ENCODE peak calls at places on chromosome 21, in ten cellular contexts. F, P, I, J, D, R, Q, K, S and V are unnamed samples. For H3K36me3, the result is how much of the 10 kb centered on the place peaks cover.

GRCh38 chr21:30028537-30028936 is 88.7 kb upstream of the GRIK1 start:
- DNase-seq in F (no peak), R (no peak), P (no peak), D (no peak), S (no peak), K (no peak), J (no peak), I (no peak), Q (no peak), V (no peak)

GRCh38 chr21:38914531-38915385 is 109.0 kb downstream of the ETS2 start:
- DNase-seq in P (no peak), J (no peak), S (no peak), R (no peak), D (peak), F (no peak), K (peak), Q (peak), I (peak), V (no peak)

GRCh38 chr21:36587388-36587787 is 107.5 kb upstream of the CLDN14 start:
- DNase-seq in K (no peak), I (no peak), J (no peak), S (no peak), F (peak), P (no peak), Q (peak), D (peak), R (no peak), V (no peak)

GRCh38 chr21:36788116-36788515 is 89.2 kb downstream of the SIM2 start:
- DNase-seq in K (no peak), S (no peak), I (no peak), D (peak), Q (no peak), J (no peak), F (no peak), P (no peak), R (no peak), V (no peak)

GRCh38 chr21:33543505-33544129 is 779 bp downstream of the SON start:
- DNase-seq in P (no peak), R (peak), Q (no peak), S (no peak), I (no peak), D (no peak), K (no peak), F (no peak), J (peak), V (peak)

GRCh38 chr21:42229676-42230075 is 10.7 kb downstream of the ABCG1 start:
- DNase-seq in F (no peak), Q (no peak), R (no peak), J (peak), K (no peak), S (no peak), I (no peak), D (no peak), P (no peak), V (no peak)

GRCh38 chr21:38910390-38911008 is 104.8 kb downstream of the ETS2 start:
- DNase-seq in R (no peak), S (no peak), F (peak), D (peak), K (no peak), P (peak), Q (no peak), I (no peak), J (no peak), V (peak)

GRCh38 chr21:17513214-17514123 is 626 bp downstream of the CXADR start:
- DNase-seq in D (no peak), K (peak), F (peak), R (peak), I (peak), Q (no peak), P (peak), S (no peak), J (peak), V (no peak)

GRCh38 chr21:24046816-24047443 is 1560.4 kb downstream of the MRPL39 start:
- DNase-seq in F (no peak), K (no peak), R (no peak), J (peak), P (no peak), D (no peak), S (no peak), Q (no peak), I (no peak), V (no peak)

GRCh38 chr21:40381111-40381510 is 465.8 kb downstream of the DSCAM start:
- DNase-seq in Q (no peak), D (no peak), P (no peak), R (no peak), K (no peak), F (no peak), I (no peak), S (no peak), J (no peak), V (no peak)

GRCh38 chr21:27649323-27649722 is 682.4 kb upstream of the ADAMTS5 start:
- DNase-seq in Q (peak), J (peak), I (peak), S (no peak), D (no peak), F (peak), R (no peak), K (peak), P (no peak), V (no peak)

GRCh38 chr21:35398366-35398982 is 349.4 kb upstream of the RUNX1 start:
- DNase-seq in S (no peak), D (no peak), I (peak), P (no peak), J (peak), K (no peak), F (peak), Q (peak), R (no peak), V (no peak)

GRCh38 chr21:24861471-24861870 is 745.8 kb downstream of the MRPL39 start:
- DNase-seq in F (no peak), K (no peak), S (no peak), I (no peak), R (no peak), J (no peak), Q (no peak), P (no peak), D (no peak), V (no peak)

GRCh38 chr21:21481238-21481637 is 483.0 kb downstream of the NCAM2 start:
- DNase-seq in F (no peak), R (no peak), K (no peak), S (no peak), I (no peak), P (no peak), D (no peak), J (no peak), Q (peak), V (no peak)

GRCh38 chr21:34596561-34597271 is 18.2 kb downstream of the RCAN1 start:
- DNase-seq in D (no peak), R (no peak), F (no peak), S (no peak), P (no peak), I (no peak), K (no peak), J (no peak), Q (no peak), V (no peak)

GRCh38 chr21:43983390-43983789 is 28.7 kb upstream of the TRAPPC10 start:
- DNase-seq in I (no peak), R (no peak), P (peak), F (no peak), J (no peak), Q (no peak), D (no peak), S (no peak), K (no peak), V (no peak)

GRCh38 chr21:43981871-43982210 is 30.3 kb upstream of the TRAPPC10 start:
- DNase-seq in J (no peak), D (no peak), K (no peak), I (no peak), P (no peak), R (no peak), Q (no peak), S (no peak), F (no peak), V (no peak)

GRCh38 chr21:43979654-43980053 is 32.5 kb upstream of the TRAPPC10 start:
- DNase-seq in S (no peak), Q (no peak), I (no peak), P (no peak), J (no peak), R (no peak), D (no peak), K (no peak), F (no peak), V (no peak)

GRCh38 chr21:43982489-43983078 is 29.5 kb upstream of the TRAPPC10 start:
- DNase-seq in D (no peak), F (no peak), I (no peak), R (no peak), P (peak), Q (no peak), K (no peak), J (no peak), S (no peak), V (no peak)

DNA sequence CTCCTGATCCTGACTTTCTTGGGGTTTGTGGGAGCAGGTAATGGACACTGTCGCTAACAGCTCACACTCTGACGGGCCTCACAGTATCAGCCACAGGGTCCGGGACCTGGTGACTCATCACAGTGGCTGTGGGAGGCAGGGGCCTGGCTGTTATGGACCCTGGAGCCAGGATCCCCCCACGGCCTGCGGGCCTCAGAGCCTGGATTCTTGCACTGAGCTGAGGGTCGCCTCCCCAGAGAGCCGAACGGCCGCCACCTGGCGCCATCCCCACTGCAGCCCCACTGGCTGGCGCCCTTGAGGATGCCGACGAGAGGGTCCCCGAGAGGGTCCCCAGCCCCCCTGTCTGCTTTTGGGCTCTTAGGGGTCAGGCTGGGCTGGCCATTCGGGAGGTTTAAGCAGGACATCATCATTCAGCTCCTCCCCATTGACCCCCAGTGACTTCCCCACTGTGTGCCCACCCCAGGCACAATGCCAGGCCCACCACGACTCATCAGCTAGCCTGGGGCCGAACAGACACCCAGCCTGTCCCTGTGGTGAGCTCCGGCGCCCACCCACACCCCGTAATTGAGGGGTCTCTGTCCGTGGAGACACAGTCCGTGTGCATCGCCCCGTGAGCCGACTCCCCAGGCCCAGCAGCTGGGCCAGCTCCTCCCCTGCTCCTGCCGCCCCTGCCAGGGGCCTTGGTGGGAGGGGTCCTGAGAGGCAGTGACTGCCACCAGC is 30.8 kb upstream of the TRAPPC10 start:
- DNase-seq in S (no peak), Q (no peak), P (no peak), I (peak), F (no peak), R (no peak), J (no peak), K (no peak), D (no peak), V (no peak)
- H2AFZ ChIP-seq in S (no peak), Q (no peak), P (no peak), I (no peak), F (no peak), R (no peak), J (no peak), K (no peak), D (no peak), V (no peak)

GRCh38 chr21:15243356-15243755 is 178.6 kb upstream of the NRIP1 start:
- DNase-seq in Q (no peak), F (no peak), R (no peak), J (no peak), S (no peak), K (no peak), D (no peak), P (no peak), I (no peak), V (no peak)
- H3K36me3 ChIP-seq in Q (under half), F (under half), R (under half), J (under half), S (under half), K (under half), D (under half), P (under half), I (under half), V (under half)

GRCh38 chr21:45910155-45910547 is 71.4 kb upstream of the COL6A1 start:
- DNase-seq in S (no peak), Q (no peak), R (no peak), K (no peak), D (no peak), P (peak), F (no peak), J (no peak), I (no peak), V (no peak)

GRCh38 chr21:45908536-45909237 is 72.9 kb upstream of the COL6A1 start:
- DNase-seq in D (no peak), S (no peak), I (no peak), K (no peak), P (no peak), R (no peak), J (no peak), Q (no peak), F (no peak), V (no peak)

GRCh38 chr21:45909238-45909785 is 72.3 kb upstream of the COL6A1 start:
- DNase-seq in J (no peak), K (no peak), R (no peak), D (no peak), S (no peak), P (no peak), I (no peak), Q (no peak), F (no peak), V (no peak)

GRCh38 chr21:45911806-45912325 is 69.7 kb upstream of the COL6A1 start:
- DNase-seq in D (no peak), S (no peak), K (no peak), J (no peak), P (no peak), F (no peak), I (no peak), Q (no peak), R (no peak), V (no peak)

GRCh38 chr21:45910548-45911221 is 70.9 kb upstream of the COL6A1 start:
- DNase-seq in I (no peak), D (no peak), P (peak), Q (no peak), S (no peak), F (no peak), R (no peak), K (no peak), J (no peak), V (no peak)
- H2AFZ ChIP-seq in I (no peak), D (no peak), P (no peak), Q (no peak), S (no peak), F (no peak), R (no peak), K (no peak), J (no peak), V (no peak)

DNA sequence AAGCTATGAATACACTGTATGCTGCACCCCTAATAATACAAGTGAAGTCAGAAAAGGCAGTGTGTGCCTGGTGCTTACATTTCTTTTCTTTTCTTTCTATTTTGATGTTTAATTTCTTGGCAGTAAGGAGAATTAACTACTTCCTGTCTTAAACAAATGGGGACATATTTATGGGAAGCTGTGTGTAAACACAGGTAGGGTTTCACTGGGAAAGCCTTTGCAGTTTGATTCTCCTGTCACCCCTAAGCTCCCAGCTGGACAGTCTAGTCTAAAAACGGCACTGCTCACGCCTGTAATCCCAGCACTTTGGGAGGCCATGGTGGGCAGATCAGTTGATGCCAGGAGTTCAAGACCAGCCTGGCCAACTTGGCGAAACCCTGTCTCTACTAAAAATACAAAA is 145.9 kb downstream of the MIS18A start:
- DNase-seq in F (no peak), P (no peak), J (no peak), Q (no peak), I (no peak), K (no peak), R (no peak), S (no peak), D (no peak), V (no peak)
- H3K36me3 ChIP-seq in F (under half), P (under half), J (under half), Q (under half), I (under half), K (under half), R (under half), S (under half), D (under half), V (under half)

DNA sequence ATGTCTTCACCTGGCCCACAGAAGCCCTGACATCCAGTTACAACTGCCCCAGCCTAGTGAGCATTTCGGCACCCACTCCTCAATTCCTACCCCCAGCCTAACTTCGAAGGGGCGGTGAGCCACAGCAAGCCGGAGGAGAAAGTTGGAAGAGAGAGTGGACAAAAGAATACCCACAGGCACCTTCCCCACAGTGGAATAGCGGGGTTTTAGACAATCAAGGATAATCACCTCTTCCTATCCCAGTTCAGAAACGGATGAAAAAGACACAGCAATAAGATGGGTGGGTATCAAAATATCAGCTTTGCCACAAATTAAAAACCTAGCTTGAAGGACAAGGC is 1.3 kb upstream of the LSS start:
- DNase-seq in Q (no peak), I (no peak), S (no peak), J (no peak), F (no peak), R (no peak), P (no peak), K (no peak), D (no peak), V (no peak)
- H2AFZ ChIP-seq in Q (peak), I (no peak), S (peak), J (peak), F (peak), R (no peak), P (no peak), K (peak), D (no peak), V (no peak)

DNA sequence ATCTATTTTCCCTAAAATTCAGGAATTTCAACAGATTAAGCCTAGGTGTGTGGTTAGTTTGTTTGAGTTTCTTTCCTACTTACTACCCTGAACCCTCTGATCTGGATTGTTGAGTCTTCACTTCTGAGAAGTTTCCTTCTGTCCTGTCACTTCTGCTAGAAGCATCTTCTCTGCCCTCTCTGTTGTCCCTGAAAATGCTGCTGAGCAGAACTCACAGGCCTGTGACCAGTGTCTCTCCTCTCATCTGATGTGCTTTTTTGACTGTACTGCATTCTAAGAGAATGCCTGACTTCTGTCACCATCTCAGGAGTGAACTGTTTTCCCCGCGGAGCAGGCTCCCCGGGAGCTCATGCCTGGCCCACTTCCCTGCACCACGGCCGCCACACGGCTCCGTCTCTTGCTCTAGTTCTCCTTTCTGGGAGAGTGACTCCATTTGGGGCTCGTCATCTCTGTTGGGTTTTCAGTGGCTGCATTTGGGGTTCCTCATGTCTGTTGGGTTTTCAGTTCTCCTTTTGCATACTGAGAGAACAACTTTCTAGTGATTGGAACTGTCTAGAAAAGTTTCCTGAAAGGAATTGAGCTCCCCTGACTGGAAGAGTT is 77.9 kb downstream of the POFUT2 start:
- DNase-seq in S (no peak), P (no peak), D (no peak), Q (no peak), F (no peak), I (no peak), K (no peak), J (no peak), R (no peak), V (peak)
- H3K36me3 ChIP-seq in S (under half), P (under half), D (under half), Q (half or more), F (under half), I (under half), K (under half), J (under half), R (under half), V (under half)